ENCODE peak calls at places on chromosomes 4 and X, in seven cellular contexts. One of them, this sample, is unnamed.

GRCh38 chr4:78156520-78156919 is 99.4 kb downstream of the FRAS1 start:
- DNase-seq in CD8-positive, alpha-beta T cell: no peak
- DNase-seq in AG04450: no peak
- DNase-seq in foreskin fibroblast: no peak
- DNase-seq in lower lobe of right lung: no peak
- DNase-seq in left lung: no peak
- DNase-seq in neural progenitor cell: no peak
- DNase-seq in this sample: no peak

GRCh38 chr4:41214158-41215146 is at the start of gene APBB2:
- DNase-seq in CD8-positive, alpha-beta T cell: no peak
- DNase-seq in AG04450: peak
- DNase-seq in foreskin fibroblast: peak
- DNase-seq in lower lobe of right lung: peak
- DNase-seq in left lung: peak
- DNase-seq in neural progenitor cell: peak
- DNase-seq in this sample: peak

GRCh38 chr4:16250665-16251365 is 24.5 kb upstream of the TAPT1 start:
- DNase-seq in CD8-positive, alpha-beta T cell: no peak
- DNase-seq in AG04450: no peak
- DNase-seq in foreskin fibroblast: peak
- DNase-seq in lower lobe of right lung: no peak
- DNase-seq in left lung: no peak
- DNase-seq in neural progenitor cell: peak
- DNase-seq in this sample: no peak

GRCh38 chr4:110516106-110516922 is 40.4 kb downstream of the ENPEP start:
- DNase-seq in CD8-positive, alpha-beta T cell: peak
- DNase-seq in AG04450: no peak
- DNase-seq in foreskin fibroblast: peak
- DNase-seq in lower lobe of right lung: peak
- DNase-seq in left lung: peak
- DNase-seq in neural progenitor cell: peak
- DNase-seq in this sample: peak

GRCh38 chr4:101230806-101231426 is 116.4 kb downstream of the PPP3CA start:
- DNase-seq in CD8-positive, alpha-beta T cell: no peak
- DNase-seq in AG04450: no peak
- DNase-seq in foreskin fibroblast: no peak
- DNase-seq in lower lobe of right lung: no peak
- DNase-seq in left lung: no peak
- DNase-seq in neural progenitor cell: peak
- DNase-seq in this sample: no peak

GRCh38 chr4:49032440-49033161 is 46.5 kb downstream of the CWH43 start:
- DNase-seq in CD8-positive, alpha-beta T cell: no peak
- DNase-seq in AG04450: no peak
- DNase-seq in foreskin fibroblast: peak
- DNase-seq in lower lobe of right lung: no peak
- DNase-seq in left lung: no peak
- DNase-seq in neural progenitor cell: no peak
- DNase-seq in this sample: peak

GRCh38 chr4:107877361-107877760 is 52.6 kb downstream of the SGMS2 start:
- DNase-seq in CD8-positive, alpha-beta T cell: no peak
- DNase-seq in AG04450: no peak
- DNase-seq in foreskin fibroblast: no peak
- DNase-seq in lower lobe of right lung: no peak
- DNase-seq in left lung: no peak
- DNase-seq in neural progenitor cell: no peak
- DNase-seq in this sample: no peak

GRCh38 chrX:63439580-63439979 is 88.4 kb upstream of the SPIN4 start:
- DNase-seq in CD8-positive, alpha-beta T cell: no peak
- DNase-seq in AG04450: no peak
- DNase-seq in foreskin fibroblast: no peak
- DNase-seq in lower lobe of right lung: no peak
- DNase-seq in left lung: no peak
- DNase-seq in neural progenitor cell: no peak
- DNase-seq in this sample: no peak

GRCh38 chrX:95640226-95640625 is 1044.4 kb upstream of the DIAPH2 start:
- DNase-seq in CD8-positive, alpha-beta T cell: no peak
- DNase-seq in AG04450: no peak
- DNase-seq in foreskin fibroblast: no peak
- DNase-seq in lower lobe of right lung: no peak
- DNase-seq in left lung: no peak
- DNase-seq in neural progenitor cell: no peak
- DNase-seq in this sample: no peak

GRCh38 chr4:51874551-51874950 is 31.6 kb downstream of the DCUN1D4 start:
- DNase-seq in CD8-positive, alpha-beta T cell: no peak
- DNase-seq in AG04450: no peak
- DNase-seq in foreskin fibroblast: no peak
- DNase-seq in lower lobe of right lung: no peak
- DNase-seq in left lung: no peak
- DNase-seq in neural progenitor cell: no peak
- DNase-seq in this sample: no peak

GRCh38 chrX:15495801-15496200 is 2.7 kb upstream of the PIR start:
- DNase-seq in CD8-positive, alpha-beta T cell: no peak
- DNase-seq in AG04450: no peak
- DNase-seq in foreskin fibroblast: no peak
- DNase-seq in lower lobe of right lung: no peak
- DNase-seq in left lung: no peak
- DNase-seq in neural progenitor cell: no peak
- DNase-seq in this sample: no peak

GRCh38 chrX:72028701-72029470 is 102.8 kb downstream of the RTL5 start:
- DNase-seq in CD8-positive, alpha-beta T cell: no peak
- DNase-seq in AG04450: no peak
- DNase-seq in foreskin fibroblast: no peak
- DNase-seq in lower lobe of right lung: no peak
- DNase-seq in left lung: no peak
- DNase-seq in neural progenitor cell: no peak
- DNase-seq in this sample: no peak

GRCh38 chrX:72025236-72025770 is 106.4 kb downstream of the RTL5 start:
- DNase-seq in CD8-positive, alpha-beta T cell: no peak
- DNase-seq in AG04450: no peak
- DNase-seq in foreskin fibroblast: no peak
- DNase-seq in lower lobe of right lung: no peak
- DNase-seq in left lung: no peak
- DNase-seq in neural progenitor cell: no peak
- DNase-seq in this sample: no peak

GRCh38 chrX:72027914-72028307 is 103.8 kb downstream of the RTL5 start:
- DNase-seq in CD8-positive, alpha-beta T cell: no peak
- DNase-seq in AG04450: no peak
- DNase-seq in foreskin fibroblast: no peak
- DNase-seq in lower lobe of right lung: no peak
- DNase-seq in left lung: no peak
- DNase-seq in neural progenitor cell: no peak
- DNase-seq in this sample: no peak

GRCh38 chrX:72026341-72027023 is 105.2 kb downstream of the RTL5 start:
- DNase-seq in CD8-positive, alpha-beta T cell: no peak
- DNase-seq in AG04450: no peak
- DNase-seq in foreskin fibroblast: no peak
- DNase-seq in lower lobe of right lung: no peak
- DNase-seq in left lung: no peak
- DNase-seq in neural progenitor cell: no peak
- DNase-seq in this sample: no peak

DNA sequence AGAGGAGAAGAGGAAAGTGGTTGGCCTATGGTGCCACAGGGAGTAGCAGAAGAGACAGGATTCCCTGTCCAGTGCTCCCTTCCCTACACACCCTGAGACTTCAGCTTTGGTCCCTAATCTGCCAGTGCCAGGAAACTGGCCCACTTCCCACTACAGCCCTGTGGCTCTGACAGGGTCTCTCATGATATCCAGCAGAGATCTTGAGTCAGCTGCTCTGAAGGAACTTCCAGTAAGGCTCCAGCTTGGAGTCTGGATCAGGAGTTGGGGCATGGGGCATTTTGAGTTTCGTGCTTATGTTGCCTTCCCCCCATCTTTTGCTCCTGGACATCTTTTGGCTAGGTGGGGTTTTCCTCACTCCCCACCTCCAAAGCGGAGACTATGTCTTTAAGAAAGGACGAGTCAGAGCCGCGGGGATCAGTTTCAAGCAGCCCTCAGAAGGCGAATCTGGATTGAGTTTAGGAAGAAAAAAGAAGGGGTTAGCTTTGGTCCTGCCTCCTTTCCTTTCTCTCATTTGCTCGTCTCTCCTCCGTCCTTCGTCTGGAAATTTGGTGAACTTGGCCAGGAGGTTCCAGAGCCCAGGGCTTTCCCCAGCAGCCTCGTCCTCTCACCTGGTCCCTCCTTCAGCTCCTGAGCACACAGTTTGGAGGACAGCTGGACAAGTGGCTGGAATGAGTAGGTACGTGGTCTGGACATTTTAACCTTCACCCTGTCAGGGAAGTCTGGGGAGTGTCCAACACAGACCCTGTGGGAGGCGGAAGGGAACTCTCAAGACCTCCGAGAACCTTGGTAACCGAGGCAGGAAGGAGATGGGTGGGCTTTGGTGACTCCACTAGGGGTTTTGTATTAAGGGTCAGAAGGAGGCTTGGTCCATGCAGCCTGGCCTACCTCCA is 104.4 kb downstream of the RTL5 start:
- DNase-seq in CD8-positive, alpha-beta T cell: no peak
- DNase-seq in AG04450: no peak
- DNase-seq in foreskin fibroblast: no peak
- DNase-seq in lower lobe of right lung: no peak
- DNase-seq in left lung: no peak
- DNase-seq in neural progenitor cell: no peak
- DNase-seq in this sample: no peak
- H3K4me3 ChIP-seq in CD8-positive, alpha-beta T cell: no peak
- H3K4me3 ChIP-seq in AG04450: peak
- H3K4me3 ChIP-seq in foreskin fibroblast: peak
- H3K4me3 ChIP-seq in lower lobe of right lung: no peak
- H3K4me3 ChIP-seq in left lung: no peak
- H3K4me3 ChIP-seq in neural progenitor cell: no peak
- H3K4me3 ChIP-seq in this sample: no peak

GRCh38 chr4:183254162-183254561 is 65.9 kb downstream of the CLDN22 start:
- DNase-seq in CD8-positive, alpha-beta T cell: no peak
- DNase-seq in AG04450: no peak
- DNase-seq in foreskin fibroblast: no peak
- DNase-seq in lower lobe of right lung: no peak
- DNase-seq in left lung: no peak
- DNase-seq in neural progenitor cell: no peak
- DNase-seq in this sample: peak
- TF ChIP-seq CTCF in CD8-positive, alpha-beta T cell: no peak
- TF ChIP-seq CTCF in AG04450: no peak
- TF ChIP-seq CTCF in foreskin fibroblast: no peak
- TF ChIP-seq CTCF in lower lobe of right lung: no peak
- TF ChIP-seq CTCF in left lung: no peak
- TF ChIP-seq CTCF in neural progenitor cell: no peak
- TF ChIP-seq CTCF in this sample: no peak

GRCh38 chr4:128470492-128471053 is 183.0 kb upstream of the PGRMC2 start:
- DNase-seq in CD8-positive, alpha-beta T cell: no peak
- DNase-seq in AG04450: no peak
- DNase-seq in foreskin fibroblast: no peak
- DNase-seq in lower lobe of right lung: no peak
- DNase-seq in left lung: no peak
- DNase-seq in neural progenitor cell: no peak
- DNase-seq in this sample: no peak

GRCh38 chr4:128463006-128463405 is 175.4 kb upstream of the PGRMC2 start:
- DNase-seq in CD8-positive, alpha-beta T cell: no peak
- DNase-seq in AG04450: no peak
- DNase-seq in foreskin fibroblast: no peak
- DNase-seq in lower lobe of right lung: no peak
- DNase-seq in left lung: no peak
- DNase-seq in neural progenitor cell: no peak
- DNase-seq in this sample: no peak

GRCh38 chr4:128465523-128465922 is 177.9 kb upstream of the PGRMC2 start:
- DNase-seq in CD8-positive, alpha-beta T cell: no peak
- DNase-seq in AG04450: no peak
- DNase-seq in foreskin fibroblast: no peak
- DNase-seq in lower lobe of right lung: no peak
- DNase-seq in left lung: no peak
- DNase-seq in neural progenitor cell: no peak
- DNase-seq in this sample: no peak

GRCh38 chr4:128471576-128471975 is 184.0 kb upstream of the PGRMC2 start:
- DNase-seq in CD8-positive, alpha-beta T cell: no peak
- DNase-seq in AG04450: no peak
- DNase-seq in foreskin fibroblast: no peak
- DNase-seq in lower lobe of right lung: no peak
- DNase-seq in left lung: no peak
- DNase-seq in neural progenitor cell: no peak
- DNase-seq in this sample: no peak

DNA sequence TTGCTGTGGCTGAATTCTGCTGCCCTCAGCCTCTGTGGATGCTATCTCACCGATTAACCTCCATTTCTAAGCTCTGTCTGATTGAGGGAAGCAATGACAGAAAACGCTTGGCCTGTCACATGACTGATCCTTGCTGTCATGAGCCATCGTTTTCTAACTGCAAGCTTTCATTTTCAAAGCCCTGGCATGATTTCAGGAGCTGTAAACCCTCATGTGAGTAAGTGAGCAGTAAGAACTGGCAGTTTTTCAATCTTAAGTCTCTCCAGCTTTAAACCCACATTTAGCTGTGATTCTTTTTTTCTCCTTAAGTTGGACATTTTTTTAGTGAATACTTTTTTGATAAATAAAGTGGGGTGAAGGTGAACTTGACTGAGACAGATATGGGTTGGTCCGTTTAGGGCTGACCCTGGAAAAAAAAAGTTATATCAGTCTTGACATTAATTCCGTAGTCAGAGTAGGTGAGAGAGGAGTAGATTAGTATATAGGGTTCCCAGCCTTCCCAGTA is 180.9 kb upstream of the PGRMC2 start:
- DNase-seq in CD8-positive, alpha-beta T cell: no peak
- DNase-seq in AG04450: peak
- DNase-seq in foreskin fibroblast: peak
- DNase-seq in lower lobe of right lung: no peak
- DNase-seq in left lung: peak
- DNase-seq in neural progenitor cell: no peak
- DNase-seq in this sample: peak
- H3K4me3 ChIP-seq in CD8-positive, alpha-beta T cell: no peak
- H3K4me3 ChIP-seq in AG04450: no peak
- H3K4me3 ChIP-seq in foreskin fibroblast: no peak
- H3K4me3 ChIP-seq in lower lobe of right lung: no peak
- H3K4me3 ChIP-seq in left lung: no peak
- H3K4me3 ChIP-seq in neural progenitor cell: no peak
- H3K4me3 ChIP-seq in this sample: no peak

DNA sequence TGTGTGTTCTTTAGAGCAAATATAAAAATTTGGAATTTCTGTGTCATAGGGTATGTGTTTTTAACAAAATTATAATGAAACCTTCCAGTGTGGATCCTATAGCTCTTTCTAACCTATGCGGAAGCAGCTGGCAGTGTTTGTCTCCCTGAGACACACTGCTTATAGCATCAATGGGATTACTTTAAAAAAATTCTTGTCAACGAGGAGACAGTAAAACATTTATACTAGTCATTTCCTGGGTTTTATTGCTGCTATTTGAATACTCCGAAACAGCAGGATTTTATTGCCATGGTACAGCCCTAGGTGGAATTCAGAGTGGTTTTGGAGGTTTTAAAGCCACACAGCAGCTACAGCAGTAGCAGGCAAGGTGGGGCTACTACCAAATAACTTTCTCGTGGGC is 145.1 kb upstream of the IL1RAPL2 start:
- DNase-seq in CD8-positive, alpha-beta T cell: no peak
- DNase-seq in AG04450: no peak
- DNase-seq in foreskin fibroblast: no peak
- DNase-seq in lower lobe of right lung: no peak
- DNase-seq in left lung: no peak
- DNase-seq in neural progenitor cell: no peak
- DNase-seq in this sample: peak
- TF ChIP-seq CTCF in CD8-positive, alpha-beta T cell: no peak
- TF ChIP-seq CTCF in AG04450: no peak
- TF ChIP-seq CTCF in foreskin fibroblast: no peak
- TF ChIP-seq CTCF in lower lobe of right lung: no peak
- TF ChIP-seq CTCF in left lung: no peak
- TF ChIP-seq CTCF in neural progenitor cell: no peak
- TF ChIP-seq CTCF in this sample: no peak

This sample was measured in fibroblast of villous mesenchyme.